ENCODE peak calls at places on chromosomes 4 and X, in eight cellular contexts. F, G, V, H, X, U, C and J are unnamed samples.

GRCh38 chrX:101287402-101287801 is 3.7 kb downstream of the TAF7L start:
- DNase-seq in C (peak), G (no peak), V (no peak), H (no peak), U (no peak), F (peak), X (no peak), J (no peak)

GRCh38 chr4:86919824-86920223 is 15.0 kb upstream of the AFF1 start:
- DNase-seq in G (no peak), H (no peak), X (no peak), C (no peak), V (no peak), U (no peak), F (no peak), J (no peak)

GRCh38 chr4:59612235-59612634 is 1587.9 kb upstream of the ADGRL3 start:
- DNase-seq in C (peak), G (no peak), U (no peak), F (no peak), V (no peak), X (no peak), H (no peak), J (no peak)

GRCh38 chrX:147803948-147804347 is 107.8 kb upstream of the FMR1 start:
- DNase-seq in V (no peak), U (no peak), X (no peak), H (no peak), C (no peak), F (peak), G (no peak), J (no peak)

GRCh38 chr4:123463869-123464268 is 67.3 kb downstream of the SPRY1 start:
- DNase-seq in F (no peak), C (no peak), U (no peak), G (no peak), X (no peak), V (no peak), H (no peak), J (no peak)

GRCh38 chrX:74343327-74343969 is 39.5 kb downstream of the ZCCHC13 start:
- DNase-seq in H (no peak), F (no peak), X (no peak), C (no peak), G (no peak), V (no peak), U (no peak), J (no peak)

GRCh38 chr4:138053601-138054322 is 188.4 kb downstream of the SLC7A11 start:
- DNase-seq in U (no peak), F (no peak), H (no peak), G (no peak), V (no peak), C (peak), X (no peak), J (no peak)

GRCh38 chrX:43958529-43958928 is 14.7 kb downstream of the NDP start:
- DNase-seq in H (no peak), V (peak), X (no peak), U (no peak), C (peak), G (peak), F (peak), J (peak)

GRCh38 chrX:12002876-12003275 is 135.4 kb upstream of the FRMPD4 start:
- DNase-seq in U (no peak), H (no peak), V (no peak), G (no peak), X (no peak), C (peak), F (no peak), J (no peak)

GRCh38 chr4:170423137-170423536 is 333.4 kb upstream of the AADAT start:
- DNase-seq in G (no peak), F (no peak), H (no peak), U (no peak), C (peak), V (no peak), X (no peak), J (no peak)

GRCh38 chr4:1235381-1236102 is 13.4 kb downstream of the CTBP1 start:
- DNase-seq in V (no peak), G (no peak), U (no peak), F (no peak), H (no peak), X (peak), C (no peak), J (no peak)

GRCh38 chrX:155864655-155865054 is 16.5 kb upstream of the VAMP7 start:
- DNase-seq in C (no peak), G (no peak), X (no peak), H (no peak), F (peak), V (no peak), U (no peak), J (no peak)

GRCh38 chrX:46040001-46040400 is 505.2 kb downstream of the ZNF674 start:
- DNase-seq in G (no peak), U (no peak), H (no peak), V (no peak), C (no peak), X (no peak), F (no peak), J (no peak)

GRCh38 chrX:46044486-46044885 is 500.7 kb downstream of the ZNF674 start:
- DNase-seq in V (no peak), G (no peak), C (peak), X (no peak), F (no peak), H (no peak), U (no peak), J (no peak)

GRCh38 chrX:46034868-46035267 is 510.4 kb downstream of the ZNF674 start:
- DNase-seq in G (no peak), X (no peak), C (no peak), H (no peak), V (no peak), U (no peak), F (no peak), J (no peak)

GRCh38 chrX:46036508-46036907 is 508.7 kb downstream of the ZNF674 start:
- DNase-seq in H (no peak), C (peak), V (no peak), G (no peak), X (no peak), U (no peak), F (no peak), J (no peak)

GRCh38 chrX:46039526-46039925 is 505.7 kb downstream of the ZNF674 start:
- DNase-seq in X (no peak), F (no peak), U (no peak), H (no peak), G (no peak), C (no peak), V (no peak), J (no peak)
- H3K27ac ChIP-seq in X (no peak), F (no peak), U (no peak), H (no peak), G (no peak), C (no peak), V (no peak), J (no peak)

GRCh38 chrX:3176439-3176820 is 135.2 kb downstream of the ARSF start:
- DNase-seq in F (no peak), X (no peak), H (no peak), C (peak), U (no peak), G (no peak), V (no peak), J (no peak)
- H3K27ac ChIP-seq in F (no peak), X (no peak), H (peak), C (peak), U (no peak), G (no peak), V (no peak), J (no peak)

DNA sequence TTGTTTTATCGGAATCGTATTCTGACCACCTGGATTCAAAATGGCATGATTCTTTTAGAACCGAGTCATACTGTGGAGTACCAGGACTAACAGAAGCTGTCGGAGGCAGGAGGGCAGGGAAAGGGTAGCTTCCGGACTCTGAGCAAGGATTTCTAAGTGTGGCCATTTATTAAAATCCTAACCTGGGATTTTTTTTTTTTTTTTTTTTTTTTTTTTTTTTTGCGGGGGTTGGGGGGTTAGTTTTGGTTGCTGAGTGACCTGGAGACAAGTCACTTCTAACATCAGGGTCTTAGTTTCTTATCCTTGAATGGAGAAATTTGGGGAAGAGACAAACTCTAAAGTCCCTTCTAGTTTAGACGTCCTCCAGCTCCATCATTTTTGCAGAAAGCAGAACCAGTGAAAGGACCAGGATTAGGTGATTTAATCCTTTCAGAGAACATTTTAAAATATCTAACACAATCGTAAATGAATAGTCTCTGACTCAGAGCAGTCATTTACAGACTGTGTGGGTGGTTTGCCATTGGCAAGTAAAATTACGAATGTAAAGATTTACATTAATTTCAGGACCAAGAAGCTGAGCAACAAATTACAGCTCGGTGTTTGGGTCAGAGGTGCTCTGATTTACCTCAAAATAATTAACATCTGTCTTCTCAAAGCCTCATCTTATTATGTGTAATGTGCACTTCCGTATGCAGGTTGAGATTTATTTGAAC is 7.3 kb downstream of the SLC25A5 start:
- DNase-seq in V (no peak), H (no peak), X (no peak), G (no peak), U (no peak), C (peak), F (no peak), J (no peak)
- H3K27ac ChIP-seq in V (no peak), H (peak), X (no peak), G (no peak), U (no peak), C (no peak), F (no peak), J (no peak)

DNA sequence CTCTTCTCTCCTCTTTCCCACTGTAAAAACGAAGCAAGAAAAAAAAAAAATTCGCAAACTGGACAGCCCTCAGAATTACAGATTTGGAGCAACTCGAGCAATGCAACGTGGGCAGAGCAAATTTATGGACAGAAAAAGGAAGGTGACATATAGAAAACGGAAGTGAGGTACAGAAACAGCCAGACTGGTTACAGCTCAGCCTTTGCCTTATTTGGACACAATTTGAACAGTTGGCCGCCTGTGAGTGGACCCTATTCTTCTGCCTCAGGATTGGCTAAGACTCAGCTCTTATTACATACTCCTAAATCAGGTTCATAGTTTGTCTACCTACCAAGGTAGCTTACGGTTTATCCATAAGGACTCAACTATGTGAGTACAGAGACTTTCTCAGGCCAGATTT is 98.8 kb downstream of the SOWAHB start:
- DNase-seq in H (no peak), C (no peak), G (no peak), X (no peak), V (no peak), U (no peak), F (no peak), J (no peak)
- H3K27ac ChIP-seq in H (no peak), C (no peak), G (no peak), X (no peak), V (no peak), U (no peak), F (no peak), J (no peak)

GRCh38 chr4:2931765-2932560 is 31.2 kb downstream of the NOP14 start:
- DNase-seq in C (no peak), X (peak), H (peak), G (peak), U (peak), V (no peak), F (no peak), J (no peak)
- H3K27ac ChIP-seq in C (no peak), X (peak), H (peak), G (peak), U (peak), V (peak), F (no peak), J (peak)